ENCODE peak calls at places on chromosomes 2 and 18, in ten cellular contexts. M is LoVo; T is IMR-90; H is EL; N is hypothalamus; J is HFF-Myc; X is uterus; K is left lobe of liver; Z is stimulated activated CD4-positive, alpha-beta T cell treated with anti-CD3 and anti-CD28 coated beads, Interleukin-2, amount 100 ng/mL, for 24 hours; G is C1 segment of cervical spinal cord. L is an unnamed sample.
A peak's percentile ranks its signal among the peaks of the same experiment; 100 is the strongest.

GRCh38 chr2:109380502-109381326 is 233.1 kb downstream of the SEPTIN10 start:
- DNase-seq in T (peak; percentile 73), G (no peak), K (peak; percentile 33), Z (no peak), J (no peak), M (no peak), X (peak; percentile 8), H (peak; percentile 22), N (no peak), L (no peak)

GRCh38 chr2:36380624-36381481 is 25.3 kb downstream of the CRIM1 start:
- DNase-seq in G (no peak), X (no peak), H (peak; percentile 98), J (no peak), K (no peak), Z (no peak), M (peak; percentile 38), N (no peak), T (no peak), L (no peak)

GRCh38 chr2:1455466-1455865 is 42.2 kb downstream of the TPO start:
- DNase-seq in Z (no peak), X (no peak), G (no peak), M (no peak), T (no peak), H (peak; percentile 62), N (no peak), J (peak; percentile 16), K (no peak), L (no peak)

GRCh38 chr2:88054300-88055048 is 1.1 kb downstream of the KRCC1 start:
- DNase-seq in N (no peak), X (no peak), K (no peak), M (no peak), J (no peak), Z (no peak), G (no peak), H (peak; percentile 9), T (no peak), L (no peak)

GRCh38 chr2:241005569-241005968 is 7.2 kb downstream of the SNED1 start:
- DNase-seq in N (no peak), Z (no peak), G (no peak), H (no peak), J (no peak), K (no peak), T (no peak), X (no peak), M (no peak), L (no peak)

GRCh38 chr2:143110759-143111428 is 18.3 kb upstream of the ARHGAP15 start:
- DNase-seq in N (peak; percentile 6), T (peak; percentile 50), Z (peak; percentile 69), M (peak; percentile 53), X (peak; percentile 36), J (peak; percentile 46), G (no peak), K (peak; percentile 61), H (peak; percentile 62), L (peak; percentile 67)

GRCh38 chr2:26537069-26537825 is 59.3 kb upstream of the OTOF start:
- DNase-seq in T (no peak), H (no peak), X (no peak), M (no peak), N (no peak), Z (no peak), G (no peak), J (no peak), K (no peak), L (peak; percentile 11)

GRCh38 chr2:120766758-120767351 is 31.2 kb downstream of the GLI2 start:
- DNase-seq in G (no peak), N (no peak), T (peak; percentile 50), Z (no peak), H (no peak), X (peak; percentile 22), J (no peak), K (no peak), M (no peak), L (no peak)

GRCh38 chr18:58438161-58438983 is 190.5 kb downstream of the ALPK2 start:
- DNase-seq in M (peak; percentile 15), N (no peak), K (no peak), G (no peak), Z (no peak), X (no peak), H (peak; percentile 22), J (no peak), T (peak; percentile 41), L (no peak)

GRCh38 chr2:171522057-171522803 is at the start of gene CYBRD1:
- DNase-seq in G (peak; percentile 79), T (peak; percentile 79), X (peak; percentile 90), J (no peak), M (peak; percentile 30), Z (no peak), H (peak; percentile 89), N (peak; percentile 78), K (peak; percentile 79), L (peak; percentile 91)

GRCh38 chr2:65604246-65604645 is 171.8 kb upstream of the SPRED2 start:
- DNase-seq in Z (no peak), N (no peak), H (peak; percentile 26), T (peak; percentile 18), X (no peak), K (no peak), G (no peak), J (no peak), M (no peak), L (no peak)

GRCh38 chr2:224146356-224147160 is 107.5 kb upstream of the SERPINE2 start:
- DNase-seq in T (no peak), N (no peak), G (no peak), Z (no peak), J (no peak), K (no peak), X (no peak), M (peak; percentile 50), H (peak; percentile 54), L (no peak)

L was measured in right cardiac atrium.